ENCODE peak calls at places on chromosomes 11 and 22, in eight cellular contexts. F, O, S, M, I, G, E and V are unnamed samples.
A peak's percentile ranks its signal among the peaks of the same experiment; 100 is the strongest.

GRCh38 chr22:35904332-35904692 is 124.3 kb downstream of the RBFOX2 start:
- DNase-seq in F (no peak), O (no peak), S (no peak), M (no peak), I (no peak), G (no peak), E (no peak), V (no peak)

GRCh38 chr11:63813563-63814382 is 517 bp downstream of the SPINDOC start:
- DNase-seq in F (no peak), O (peak; percentile 55), S (peak; percentile 12), M (peak; percentile 67), I (no peak), G (peak; percentile 50), E (no peak), V (no peak)

GRCh38 chr11:13110929-13111812 is 102.1 kb downstream of the RASSF10 start:
- DNase-seq in F (peak; percentile 56), O (peak; percentile 64), S (no peak), M (peak; percentile 86), I (no peak), G (peak; percentile 76), E (no peak), V (no peak)

GRCh38 chr22:37752189-37753061 is 55.3 kb upstream of the GCAT start:
- DNase-seq in F (peak; percentile 92), O (peak; percentile 95), S (peak; percentile 81), M (peak; percentile 90), I (no peak), G (peak; percentile 85), E (peak; percentile 93), V (peak; percentile 92)

GRCh38 chr11:125285844-125286243 is 121.3 kb downstream of the PKNOX2 start:
- DNase-seq in F (no peak), O (no peak), S (no peak), M (no peak), I (no peak), G (no peak), E (no peak), V (no peak)

GRCh38 chr22:24090581-24090980 is 79.5 kb downstream of the CABIN1 start:
- DNase-seq in F (no peak), O (no peak), S (no peak), M (no peak), I (no peak), G (peak; percentile 16), E (no peak), V (no peak)

GRCh38 chr22:47206819-47207218 is 444.4 kb downstream of the TBC1D22A start:
- DNase-seq in F (no peak), O (no peak), S (no peak), M (no peak), I (no peak), G (no peak), E (no peak), V (no peak)

GRCh38 chr22:36010913-36011312 is 17.7 kb downstream of the RBFOX2 start:
- DNase-seq in F (peak; percentile 81), O (peak; percentile 90), S (no peak), M (peak; percentile 86), I (no peak), G (peak; percentile 92), E (no peak), V (no peak)

GRCh38 chr22:46542011-46542985 is 4.9 kb upstream of the CELSR1 start:
- DNase-seq in F (peak; percentile 49), O (peak; percentile 81), S (peak; percentile 47), M (peak; percentile 53), I (peak; percentile 51), G (peak; percentile 50), E (peak; percentile 73), V (peak; percentile 89)

GRCh38 chr11:109859325-109859724 is 233.9 kb upstream of the ZC3H12C start:
- DNase-seq in F (peak; percentile 80), O (peak; percentile 89), S (no peak), M (peak; percentile 97), I (no peak), G (peak; percentile 92), E (no peak), V (no peak)

GRCh38 chr22:30881361-30882180 is 87.0 kb downstream of the MORC2 start:
- DNase-seq in F (no peak), O (no peak), S (no peak), M (no peak), I (no peak), G (no peak), E (no peak), V (no peak)

GRCh38 chr22:25076281-25076680 is 123.4 kb upstream of the CRYBB3 start:
- DNase-seq in F (no peak), O (no peak), S (no peak), M (no peak), I (no peak), G (no peak), E (no peak), V (no peak)